ENCODE peak calls at places on chromosomes 12 and 14, in six cellular contexts. One of them, this sample, is unnamed.

GRCh38 chr14:52315355-52315718 is 1.2 kb downstream of the PTGER2 start:
- DNase-seq in breast epithelium: no peak
- DNase-seq in pancreas: no peak
- DNase-seq in kidney epithelial cell: no peak
- DNase-seq in choroid plexus epithelial cell: peak; percentile 28
- DNase-seq in cardiac fibroblast: peak; percentile 35
- DNase-seq in this sample: no peak

GRCh38 chr12:38053655-38054464 is 262.7 kb upstream of the ALG10B start:
- DNase-seq in breast epithelium: no peak
- DNase-seq in choroid plexus epithelial cell: no peak
- DNase-seq in pancreas: peak; percentile 38
- DNase-seq in kidney epithelial cell: no peak
- DNase-seq in cardiac fibroblast: no peak
- DNase-seq in this sample: no peak

GRCh38 chr12:5343711-5344110 is 88.2 kb upstream of the NTF3 start:
- DNase-seq in breast epithelium: no peak
- DNase-seq in choroid plexus epithelial cell: no peak
- DNase-seq in kidney epithelial cell: no peak
- DNase-seq in pancreas: no peak
- DNase-seq in cardiac fibroblast: no peak
- DNase-seq in this sample: no peak

GRCh38 chr14:61126083-61126962 is 145.3 kb downstream of the SLC38A6 start:
- DNase-seq in choroid plexus epithelial cell: peak; percentile 53
- DNase-seq in cardiac fibroblast: peak; percentile 35
- DNase-seq in kidney epithelial cell: no peak
- DNase-seq in pancreas: no peak
- DNase-seq in breast epithelium: no peak
- DNase-seq in this sample: peak; percentile 29

GRCh38 chr12:103821773-103822172 is 19.3 kb downstream of the NT5DC3 start:
- DNase-seq in breast epithelium: no peak
- DNase-seq in kidney epithelial cell: no peak
- DNase-seq in cardiac fibroblast: no peak
- DNase-seq in choroid plexus epithelial cell: peak; percentile 65
- DNase-seq in pancreas: no peak
- DNase-seq in this sample: no peak

GRCh38 chr14:92967346-92967926 is 44.5 kb downstream of the CHGA start:
- DNase-seq in pancreas: no peak
- DNase-seq in breast epithelium: no peak
- DNase-seq in kidney epithelial cell: no peak
- DNase-seq in choroid plexus epithelial cell: no peak
- DNase-seq in cardiac fibroblast: peak; percentile 79
- DNase-seq in this sample: peak; percentile 38

GRCh38 chr12:774051-774614 is 21.8 kb downstream of the WNK1 start:
- DNase-seq in breast epithelium: no peak
- DNase-seq in cardiac fibroblast: no peak
- DNase-seq in pancreas: no peak
- DNase-seq in kidney epithelial cell: no peak
- DNase-seq in choroid plexus epithelial cell: peak; percentile 23
- DNase-seq in this sample: no peak

GRCh38 chr12:112638420-112638819 is 153.1 kb upstream of the RPH3A start:
- DNase-seq in breast epithelium: no peak
- DNase-seq in kidney epithelial cell: no peak
- DNase-seq in choroid plexus epithelial cell: no peak
- DNase-seq in cardiac fibroblast: no peak
- DNase-seq in pancreas: no peak
- DNase-seq in this sample: no peak

GRCh38 chr14:66228267-66228970 is 257.8 kb upstream of the CCDC196 start:
- DNase-seq in kidney epithelial cell: peak; percentile 54
- DNase-seq in cardiac fibroblast: peak; percentile 3
- DNase-seq in breast epithelium: no peak
- DNase-seq in choroid plexus epithelial cell: peak; percentile 1
- DNase-seq in pancreas: no peak
- DNase-seq in this sample: peak; percentile 36

GRCh38 chr12:30965613-30965985 is 39.1 kb downstream of the TSPAN11 start:
- DNase-seq in breast epithelium: no peak
- DNase-seq in choroid plexus epithelial cell: peak; percentile 21
- DNase-seq in kidney epithelial cell: no peak
- DNase-seq in cardiac fibroblast: no peak
- DNase-seq in pancreas: no peak
- DNase-seq in this sample: peak; percentile 6

GRCh38 chr12:12508612-12509011 is 54.1 kb downstream of the DUSP16 start:
- DNase-seq in cardiac fibroblast: peak; percentile 60
- DNase-seq in kidney epithelial cell: no peak
- DNase-seq in choroid plexus epithelial cell: peak; percentile 54
- DNase-seq in pancreas: no peak
- DNase-seq in breast epithelium: no peak
- DNase-seq in this sample: peak; percentile 72

GRCh38 chr14:96267336-96267735 is 11.3 kb downstream of the BDKRB1 start:
- DNase-seq in pancreas: peak; percentile 28
- DNase-seq in kidney epithelial cell: no peak
- DNase-seq in breast epithelium: peak; percentile 66
- DNase-seq in cardiac fibroblast: peak; percentile 85
- DNase-seq in choroid plexus epithelial cell: peak; percentile 84
- DNase-seq in this sample: peak; percentile 79

GRCh38 chr14:58765375-58765774 is 127.6 kb downstream of the DACT1 start:
- DNase-seq in pancreas: no peak
- DNase-seq in cardiac fibroblast: no peak
- DNase-seq in breast epithelium: no peak
- DNase-seq in kidney epithelial cell: no peak
- DNase-seq in choroid plexus epithelial cell: no peak
- DNase-seq in this sample: no peak

GRCh38 chr12:107560194-107560905 is 125.2 kb upstream of the PWP1 start:
- DNase-seq in pancreas: no peak
- DNase-seq in breast epithelium: no peak
- DNase-seq in choroid plexus epithelial cell: no peak
- DNase-seq in cardiac fibroblast: no peak
- DNase-seq in kidney epithelial cell: no peak
- DNase-seq in this sample: no peak

GRCh38 chr12:90589966-90590365 is 365.0 kb downstream of the CCER1 start:
- DNase-seq in kidney epithelial cell: no peak
- DNase-seq in choroid plexus epithelial cell: no peak
- DNase-seq in breast epithelium: no peak
- DNase-seq in cardiac fibroblast: no peak
- DNase-seq in pancreas: no peak
- DNase-seq in this sample: no peak

GRCh38 chr14:96597680-96598079 is 95.5 kb downstream of the PAPOLA start:
- DNase-seq in pancreas: no peak
- DNase-seq in kidney epithelial cell: no peak
- DNase-seq in choroid plexus epithelial cell: no peak
- DNase-seq in breast epithelium: no peak
- DNase-seq in cardiac fibroblast: no peak
- DNase-seq in this sample: no peak

GRCh38 chr14:61179061-61179675 is 102.0 kb downstream of the TMEM30B start:
- DNase-seq in pancreas: no peak
- DNase-seq in choroid plexus epithelial cell: peak; percentile 64
- DNase-seq in kidney epithelial cell: peak; percentile 61
- DNase-seq in breast epithelium: no peak
- DNase-seq in cardiac fibroblast: no peak
- DNase-seq in this sample: peak; percentile 38

GRCh38 chr14:72876710-72877063 is 17.2 kb downstream of the DPF3 start:
- DNase-seq in breast epithelium: no peak
- DNase-seq in kidney epithelial cell: no peak
- DNase-seq in pancreas: no peak
- DNase-seq in cardiac fibroblast: no peak
- DNase-seq in choroid plexus epithelial cell: no peak
- DNase-seq in this sample: no peak

GRCh38 chr14:28635387-28635786 is 131.2 kb upstream of the FOXG1 start:
- DNase-seq in kidney epithelial cell: no peak
- DNase-seq in cardiac fibroblast: peak; percentile 72
- DNase-seq in pancreas: no peak
- DNase-seq in choroid plexus epithelial cell: peak; percentile 81
- DNase-seq in breast epithelium: no peak
- DNase-seq in this sample: peak; percentile 80

GRCh38 chr12:77001181-77001758 is 64.1 kb downstream of the E2F7 start:
- DNase-seq in kidney epithelial cell: no peak
- DNase-seq in pancreas: no peak
- DNase-seq in cardiac fibroblast: no peak
- DNase-seq in choroid plexus epithelial cell: no peak
- DNase-seq in breast epithelium: no peak
- DNase-seq in this sample: no peak

GRCh38 chr12:52873832-52874572 is 25.2 kb upstream of the KRT78 start:
- DNase-seq in kidney epithelial cell: peak; percentile 61
- DNase-seq in cardiac fibroblast: peak; percentile 94
- DNase-seq in choroid plexus epithelial cell: peak; percentile 94
- DNase-seq in breast epithelium: peak; percentile 94
- DNase-seq in pancreas: peak; percentile 80
- DNase-seq in this sample: peak; percentile 88

GRCh38 chr14:87691482-87691881 is 301.5 kb downstream of the GALC start:
- DNase-seq in breast epithelium: no peak
- DNase-seq in kidney epithelial cell: no peak
- DNase-seq in pancreas: no peak
- DNase-seq in choroid plexus epithelial cell: no peak
- DNase-seq in cardiac fibroblast: no peak
- DNase-seq in this sample: no peak

GRCh38 chr12:122870867-122871664 is 24.9 kb downstream of the VPS37B start:
- DNase-seq in breast epithelium: peak; percentile 81
- DNase-seq in choroid plexus epithelial cell: peak; percentile 81
- DNase-seq in pancreas: peak; percentile 27
- DNase-seq in cardiac fibroblast: peak; percentile 74
- DNase-seq in kidney epithelial cell: no peak
- DNase-seq in this sample: peak; percentile 65

GRCh38 chr12:53213348-53213747 is 6.3 kb upstream of the ITGB7 start:
- DNase-seq in cardiac fibroblast: peak; percentile 82
- DNase-seq in breast epithelium: peak; percentile 66
- DNase-seq in pancreas: peak; percentile 69
- DNase-seq in choroid plexus epithelial cell: peak; percentile 82
- DNase-seq in kidney epithelial cell: no peak
- DNase-seq in this sample: peak; percentile 81

GRCh38 chr14:77315115-77315944 is 5.4 kb downstream of the POMT2 start:
- DNase-seq in choroid plexus epithelial cell: no peak
- DNase-seq in cardiac fibroblast: no peak
- DNase-seq in pancreas: no peak
- DNase-seq in kidney epithelial cell: no peak
- DNase-seq in breast epithelium: no peak
- DNase-seq in this sample: no peak

GRCh38 chr12:81077686-81078441 is at the start of gene ACSS3:
- DNase-seq in choroid plexus epithelial cell: peak; percentile 54
- DNase-seq in pancreas: peak; percentile 37
- DNase-seq in kidney epithelial cell: no peak
- DNase-seq in breast epithelium: no peak
- DNase-seq in cardiac fibroblast: peak; percentile 47
- DNase-seq in this sample: peak; percentile 34

GRCh38 chr12:110813298-110813697 is 33.5 kb upstream of the CCDC63 start:
- DNase-seq in cardiac fibroblast: no peak
- DNase-seq in pancreas: no peak
- DNase-seq in breast epithelium: no peak
- DNase-seq in choroid plexus epithelial cell: no peak
- DNase-seq in kidney epithelial cell: no peak
- DNase-seq in this sample: no peak

GRCh38 chr14:69574266-69574953 is at the start of gene CCDC177:
- DNase-seq in pancreas: peak; percentile 48
- DNase-seq in kidney epithelial cell: no peak
- DNase-seq in cardiac fibroblast: peak; percentile 61
- DNase-seq in breast epithelium: peak; percentile 39
- DNase-seq in choroid plexus epithelial cell: peak; percentile 72
- DNase-seq in this sample: peak; percentile 68

GRCh38 chr12:92208613-92209121 is 63.0 kb upstream of the BTG1 start:
- DNase-seq in breast epithelium: no peak
- DNase-seq in cardiac fibroblast: peak; percentile 61
- DNase-seq in choroid plexus epithelial cell: peak; percentile 78
- DNase-seq in kidney epithelial cell: peak; percentile 12
- DNase-seq in pancreas: no peak
- DNase-seq in this sample: peak; percentile 74
- H3K4me3 ChIP-seq in breast epithelium: no peak overlapping the region
- H3K4me3 ChIP-seq in cardiac fibroblast: no peak overlapping the region
- H3K4me3 ChIP-seq in choroid plexus epithelial cell: no peak overlapping the region
- H3K4me3 ChIP-seq in kidney epithelial cell: no peak overlapping the region
- H3K4me3 ChIP-seq in pancreas: no peak overlapping the region
- H3K4me3 ChIP-seq in this sample: no peak overlapping the region

DNA sequence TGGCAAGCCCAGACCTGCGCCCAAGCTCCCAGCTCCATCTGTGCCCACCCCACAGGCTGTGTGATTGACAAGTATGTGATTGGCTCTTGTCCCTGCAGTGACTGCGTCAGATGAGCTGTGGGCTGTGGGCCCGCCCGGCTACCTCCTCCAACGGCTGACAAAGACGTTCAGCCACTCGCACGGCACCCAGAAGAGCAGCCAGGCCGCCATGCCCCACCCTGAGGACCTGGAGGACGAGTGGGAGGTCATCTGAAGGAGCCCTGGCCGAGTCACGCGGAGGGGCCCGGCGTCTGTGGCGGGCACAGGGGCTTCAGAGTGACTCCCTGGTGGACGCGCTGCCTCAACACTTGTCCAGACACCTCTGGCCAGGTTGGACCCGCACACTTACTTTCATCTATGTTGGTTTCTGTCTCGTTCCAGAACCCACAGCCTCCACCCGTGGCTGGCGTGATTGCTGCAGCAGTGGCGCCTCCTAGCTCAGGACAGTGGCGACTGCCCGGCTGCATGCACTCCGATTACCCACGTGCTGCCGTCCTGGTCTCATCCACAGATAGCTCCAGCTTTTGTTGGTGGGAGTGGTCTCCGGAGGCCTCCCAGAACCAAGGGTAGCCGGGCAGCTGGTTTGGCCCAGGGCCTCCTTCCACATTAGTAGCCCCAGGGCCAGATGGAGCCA is 11.4 kb downstream of the ANKRD9 start:
- DNase-seq in breast epithelium: no peak
- DNase-seq in kidney epithelial cell: no peak
- DNase-seq in pancreas: no peak
- DNase-seq in choroid plexus epithelial cell: no peak
- DNase-seq in cardiac fibroblast: no peak
- DNase-seq in this sample: no peak
- TF ChIP-seq CTCF in breast epithelium: no peak
- TF ChIP-seq CTCF in kidney epithelial cell: peak; percentile 21
- TF ChIP-seq CTCF in pancreas: no peak
- TF ChIP-seq CTCF in choroid plexus epithelial cell: peak; percentile 52
- TF ChIP-seq CTCF in cardiac fibroblast: peak; percentile 13
- TF ChIP-seq CTCF in this sample: peak; percentile 14

GRCh38 chr14:32896979-32897723 is 41.5 kb upstream of the NPAS3 start:
- DNase-seq in kidney epithelial cell: no peak
- DNase-seq in breast epithelium: no peak
- DNase-seq in choroid plexus epithelial cell: peak; percentile 57
- DNase-seq in cardiac fibroblast: peak; percentile 22
- DNase-seq in pancreas: no peak
- DNase-seq in this sample: peak; percentile 21
- H3K4me3 ChIP-seq in kidney epithelial cell: peak overlapping the region; percentile 45
- H3K4me3 ChIP-seq in breast epithelium: peak overlapping the region; percentile 53
- H3K4me3 ChIP-seq in choroid plexus epithelial cell: peak overlapping the region; percentile 55
- H3K4me3 ChIP-seq in cardiac fibroblast: peak overlapping the region; percentile 9
- H3K4me3 ChIP-seq in pancreas: peak overlapping the region; percentile 38
- H3K4me3 ChIP-seq in this sample: peak overlapping the region; percentile 46

DNA sequence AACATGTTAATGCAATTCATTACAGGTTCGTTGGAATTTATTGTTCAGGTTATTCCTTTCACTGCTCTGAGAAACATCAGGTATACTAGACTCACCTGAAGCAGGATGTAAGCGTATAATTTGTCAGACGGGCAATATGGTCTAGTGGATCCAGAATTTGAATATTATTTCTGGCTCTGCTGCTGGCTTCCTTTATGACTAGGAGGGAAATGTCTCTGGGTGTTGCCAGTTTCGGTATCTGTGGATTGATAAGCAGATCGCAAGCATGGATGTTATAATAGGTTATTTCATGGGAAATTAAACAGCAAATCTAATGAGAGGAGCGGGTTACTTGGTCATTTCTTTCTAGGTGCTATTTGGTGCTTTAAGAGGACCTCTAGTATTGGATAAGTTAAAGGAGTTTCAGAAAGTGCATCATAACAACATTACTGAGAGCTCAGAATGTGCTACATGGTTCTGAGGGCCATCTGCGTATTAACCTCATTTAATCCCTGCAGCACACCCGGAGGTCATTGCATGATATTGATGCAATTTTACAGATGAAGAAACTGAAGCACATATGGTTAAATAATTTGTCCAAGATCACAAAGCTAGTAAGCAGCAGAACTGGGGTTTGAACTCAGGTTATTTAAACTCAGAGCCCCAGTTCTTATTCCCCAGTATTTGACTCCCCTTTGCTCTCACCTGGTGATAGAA is 47.3 kb upstream of the BCAT1 start:
- DNase-seq in breast epithelium: no peak
- DNase-seq in kidney epithelial cell: no peak
- DNase-seq in pancreas: no peak
- DNase-seq in cardiac fibroblast: no peak
- DNase-seq in choroid plexus epithelial cell: no peak
- DNase-seq in this sample: no peak
- TF ChIP-seq CTCF in breast epithelium: no peak
- TF ChIP-seq CTCF in kidney epithelial cell: no peak
- TF ChIP-seq CTCF in pancreas: no peak
- TF ChIP-seq CTCF in cardiac fibroblast: no peak
- TF ChIP-seq CTCF in choroid plexus epithelial cell: no peak
- TF ChIP-seq CTCF in this sample: no peak

This sample was measured in fibroblast of pulmonary artery.